ENCODE peak calls at places on chromosome 1, in seven cellular contexts. R, U, J, W, T, Z and Y are unnamed samples.

GRCh38 chr1:110390692-110391232 is at the start of gene SLC16A4:
- DNase-seq in R (no peak), U (no peak), J (no peak), W (peak), T (no peak), Z (no peak), Y (no peak)

GRCh38 chr1:69055223-69055622 is 512.5 kb upstream of the LRRC7 start:
- DNase-seq in R (no peak), U (no peak), J (no peak), W (peak), T (no peak), Z (no peak), Y (no peak)

GRCh38 chr1:243623831-243624230 is 226.2 kb downstream of the AKT3 start:
- DNase-seq in R (no peak), U (no peak), J (no peak), W (no peak), T (no peak), Z (no peak), Y (no peak)

GRCh38 chr1:31586376-31587327 is 10.3 kb downstream of the TINAGL1 start:
- DNase-seq in R (no peak), U (no peak), J (no peak), W (no peak), T (no peak), Z (no peak), Y (no peak)

GRCh38 chr1:26822737-26823395 is 3.6 kb upstream of the ZDHHC18 start:
- DNase-seq in R (no peak), U (no peak), J (no peak), W (no peak), T (no peak), Z (no peak), Y (no peak)

GRCh38 chr1:8182034-8182761 is 135.7 kb upstream of the SLC45A1 start:
- DNase-seq in R (no peak), U (no peak), J (peak), W (peak), T (no peak), Z (peak), Y (no peak)

GRCh38 chr1:180837025-180837424 is 75.7 kb upstream of the KIAA1614 start:
- DNase-seq in R (no peak), U (no peak), J (no peak), W (no peak), T (no peak), Z (no peak), Y (no peak)

GRCh38 chr1:214970016-214970415 is 112.5 kb upstream of the KCNK2 start:
- DNase-seq in R (no peak), U (no peak), J (no peak), W (no peak), T (no peak), Z (no peak), Y (no peak)

GRCh38 chr1:33338495-33339211 is 17.8 kb upstream of the A3GALT2 start:
- DNase-seq in R (no peak), U (peak), J (no peak), W (no peak), T (peak), Z (peak), Y (no peak)

GRCh38 chr1:54365020-54365797 is 41.0 kb downstream of the SSBP3 start:
- DNase-seq in R (no peak), U (no peak), J (no peak), W (no peak), T (no peak), Z (no peak), Y (no peak)

GRCh38 chr1:99441234-99442095 is 177.2 kb downstream of the PLPPR4 start:
- DNase-seq in R (no peak), U (no peak), J (no peak), W (no peak), T (peak), Z (no peak), Y (no peak)

GRCh38 chr1:45043094-45043493 is 31.0 kb downstream of the UROD start:
- DNase-seq in R (no peak), U (no peak), J (no peak), W (no peak), T (no peak), Z (no peak), Y (no peak)

GRCh38 chr1:20279507-20279906 is 11.2 kb upstream of the VWA5B1 start:
- DNase-seq in R (no peak), U (no peak), J (no peak), W (peak), T (no peak), Z (peak), Y (peak)

GRCh38 chr1:145846191-145846590 is 761 bp downstream of the NUDT17 start:
- DNase-seq in R (peak), U (no peak), J (no peak), W (peak), T (peak), Z (no peak), Y (no peak)

GRCh38 chr1:6275826-6276764 is 15.2 kb upstream of the GPR153 start:
- DNase-seq in R (no peak), U (no peak), J (no peak), W (no peak), T (no peak), Z (peak), Y (no peak)
- TF ChIP-seq POLR2A in R (no peak), U (no peak), J (no peak), W (no peak), T (no peak), Z (no peak), Y (no peak)

GRCh38 chr1:229224308-229224707 is 46.6 kb upstream of the RAB4A start:
- DNase-seq in R (no peak), U (no peak), J (no peak), W (no peak), T (no peak), Z (no peak), Y (no peak)

GRCh38 chr1:229221106-229222019 is 49.5 kb upstream of the RAB4A start:
- DNase-seq in R (no peak), U (no peak), J (no peak), W (peak), T (no peak), Z (peak), Y (no peak)

GRCh38 chr1:229225331-229225782 is 45.6 kb upstream of the RAB4A start:
- DNase-seq in R (no peak), U (no peak), J (no peak), W (no peak), T (peak), Z (peak), Y (no peak)

GRCh38 chr1:229222081-229222480 is 48.8 kb upstream of the RAB4A start:
- DNase-seq in R (no peak), U (no peak), J (no peak), W (no peak), T (no peak), Z (no peak), Y (no peak)

DNA sequence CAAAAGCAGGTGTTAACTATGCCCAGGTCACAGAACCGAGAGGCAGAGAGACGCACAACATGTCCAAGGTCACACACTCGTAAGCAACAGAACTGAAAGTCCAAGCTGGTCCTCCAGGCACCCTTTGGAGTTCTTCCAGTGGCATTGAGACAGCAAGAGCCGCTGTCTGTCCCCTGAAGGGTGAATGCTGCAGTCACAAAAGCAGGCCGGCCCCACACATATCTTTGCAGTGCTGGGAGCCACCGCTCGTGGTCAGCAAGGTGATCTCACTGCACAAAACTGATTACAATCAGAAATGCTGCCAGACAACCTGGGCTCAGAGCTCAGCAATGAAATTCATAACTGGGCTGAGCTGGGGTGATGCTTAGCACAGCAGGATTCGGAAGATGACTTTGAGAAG is 47.4 kb upstream of the RAB4A start:
- DNase-seq in R (no peak), U (no peak), J (no peak), W (no peak), T (no peak), Z (no peak), Y (no peak)
- TF ChIP-seq POLR2A in R (no peak), U (no peak), J (no peak), W (no peak), T (no peak), Z (no peak), Y (no peak)

GRCh38 chr1:103959565-103959964 is 209.9 kb downstream of the AMY1C start:
- DNase-seq in R (no peak), U (peak), J (no peak), W (no peak), T (no peak), Z (no peak), Y (no peak)
- TF ChIP-seq POLR2A in R (no peak), U (no peak), J (no peak), W (no peak), T (no peak), Z (no peak), Y (no peak)

GRCh38 chr1:43348809-43349593 is 9.8 kb upstream of the CDC20 start:
- DNase-seq in R (peak), U (peak), J (peak), W (peak), T (no peak), Z (peak), Y (peak)
- TF ChIP-seq POLR2A in R (peak), U (no peak), J (peak), W (peak), T (no peak), Z (peak), Y (peak)

GRCh38 chr1:47192458-47193384 is 2.9 kb upstream of the PDZK1IP1 start:
- DNase-seq in R (peak), U (peak), J (peak), W (peak), T (peak), Z (peak), Y (peak)
- TF ChIP-seq POLR2A in R (no peak), U (no peak), J (no peak), W (no peak), T (no peak), Z (peak), Y (no peak)

DNA sequence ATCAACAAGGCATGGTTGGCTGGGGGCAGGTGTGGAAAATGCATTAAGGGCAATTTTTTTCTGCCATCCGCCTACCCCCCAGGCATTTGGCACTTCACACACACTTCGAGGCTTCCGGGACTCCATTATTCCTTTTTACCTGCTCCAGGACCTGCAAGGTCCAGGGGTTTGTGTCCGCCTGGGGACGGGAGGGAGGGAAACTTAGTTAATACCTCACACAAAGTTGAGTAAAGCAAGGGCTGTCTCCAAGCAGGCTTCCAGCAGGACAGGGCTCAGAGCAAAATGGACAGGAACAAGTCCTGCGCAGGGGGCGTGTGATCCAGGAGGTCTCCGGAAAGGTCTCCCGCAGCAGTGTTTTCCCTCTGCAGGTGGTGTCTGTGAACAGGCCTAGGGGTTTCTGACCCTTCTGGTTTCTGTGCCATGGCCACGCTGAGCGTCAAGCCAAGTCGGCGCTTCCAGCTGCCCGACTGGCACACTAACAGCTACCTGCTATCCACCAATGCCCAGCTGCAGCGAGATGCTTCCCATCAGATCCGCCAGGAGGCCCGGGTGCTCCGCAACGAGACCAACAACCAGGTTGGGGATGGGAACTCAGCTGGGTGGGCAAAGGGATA is 715 bp downstream of the TEKT2 start:
- DNase-seq in R (no peak), U (peak), J (no peak), W (no peak), T (no peak), Z (peak), Y (no peak)
- TF ChIP-seq POLR2A in R (no peak), U (no peak), J (no peak), W (no peak), T (no peak), Z (no peak), Y (no peak)

GRCh38 chr1:213049232-213049631 is 1.8 kb upstream of the RPS6KC1 start:
- DNase-seq in R (no peak), U (no peak), J (no peak), W (no peak), T (no peak), Z (no peak), Y (no peak)

GRCh38 chr1:213050745-213051126 is 305 bp upstream of the RPS6KC1 start:
- DNase-seq in R (no peak), U (no peak), J (no peak), W (no peak), T (no peak), Z (no peak), Y (no peak)

GRCh38 chr1:213051881-213052202 is 801 bp downstream of the RPS6KC1 start:
- DNase-seq in R (no peak), U (no peak), J (no peak), W (no peak), T (no peak), Z (no peak), Y (no peak)

GRCh38 chr1:213053455-213053854 is 2.4 kb downstream of the RPS6KC1 start:
- DNase-seq in R (no peak), U (no peak), J (no peak), W (no peak), T (no peak), Z (no peak), Y (no peak)

GRCh38 chr1:213051127-213051880 is at the start of gene RPS6KC1:
- DNase-seq in R (peak), U (peak), J (peak), W (peak), T (peak), Z (peak), Y (peak)
- TF ChIP-seq POLR2A in R (peak), U (no peak), J (no peak), W (peak), T (no peak), Z (no peak), Y (peak)

GRCh38 chr1:154558610-154559495 is at the start of gene UBE2Q1:
- DNase-seq in R (peak), U (peak), J (peak), W (peak), T (peak), Z (peak), Y (peak)
- TF ChIP-seq POLR2A in R (peak), U (no peak), J (peak), W (peak), T (peak), Z (peak), Y (peak)

GRCh38 chr1:35715568-35716002 is 3.1 kb downstream of the C1orf216 start:
- DNase-seq in R (peak), U (peak), J (peak), W (peak), T (peak), Z (peak), Y (peak)
- TF ChIP-seq POLR2A in R (no peak), U (no peak), J (no peak), W (no peak), T (no peak), Z (no peak), Y (no peak)

GRCh38 chr1:76510672-76511071 is 356.6 kb upstream of the ST6GALNAC5 start:
- DNase-seq in R (no peak), U (no peak), J (no peak), W (no peak), T (no peak), Z (no peak), Y (no peak)

GRCh38 chr1:76507376-76507775 is 359.9 kb upstream of the ST6GALNAC5 start:
- DNase-seq in R (no peak), U (no peak), J (no peak), W (no peak), T (no peak), Z (no peak), Y (no peak)

GRCh38 chr1:76511226-76511625 is 356.1 kb upstream of the ST6GALNAC5 start:
- DNase-seq in R (no peak), U (no peak), J (no peak), W (no peak), T (no peak), Z (no peak), Y (no peak)
- TF ChIP-seq POLR2A in R (no peak), U (no peak), J (no peak), W (no peak), T (no peak), Z (no peak), Y (no peak)